ENCODE peak calls at places on chromosomes 16 and 17, in seven cellular contexts. One of them, this sample, is unnamed.

GRCh38 chr16:59192551-59193199 is 458.6 kb upstream of the GOT2 start:
- DNase-seq in cardiac muscle cell: peak; percentile 58
- DNase-seq in GM23338: peak; percentile 91
- DNase-seq in GM12892: no peak
- DNase-seq in hepatocyte: peak; percentile 53
- DNase-seq in pulmonary artery endothelial cell: no peak
- DNase-seq in NCI-H1105: no peak
- DNase-seq in this sample: peak; percentile 45

GRCh38 chr17:44909681-44910144 is 5.6 kb downstream of the GFAP start:
- DNase-seq in cardiac muscle cell: no peak
- DNase-seq in GM23338: no peak
- DNase-seq in GM12892: no peak
- DNase-seq in hepatocyte: peak; percentile 24
- DNase-seq in pulmonary artery endothelial cell: no peak
- DNase-seq in NCI-H1105: no peak
- DNase-seq in this sample: no peak

GRCh38 chr16:30535777-30536190 is 1.1 kb upstream of the ZNF747 start:
- DNase-seq in cardiac muscle cell: peak; percentile 75
- DNase-seq in GM23338: peak; percentile 87
- DNase-seq in GM12892: peak; percentile 77
- DNase-seq in hepatocyte: peak; percentile 87
- DNase-seq in pulmonary artery endothelial cell: peak; percentile 33
- DNase-seq in NCI-H1105: peak; percentile 29
- DNase-seq in this sample: peak; percentile 93

GRCh38 chr17:48013876-48014602 is 23.6 kb downstream of the COPZ2 start:
- DNase-seq in cardiac muscle cell: no peak
- DNase-seq in GM23338: no peak
- DNase-seq in GM12892: no peak
- DNase-seq in hepatocyte: no peak
- DNase-seq in pulmonary artery endothelial cell: no peak
- DNase-seq in NCI-H1105: no peak
- DNase-seq in this sample: no peak

GRCh38 chr17:39652635-39653315 is 12.4 kb upstream of the TCAP start:
- DNase-seq in cardiac muscle cell: peak; percentile 66
- DNase-seq in GM23338: peak; percentile 59
- DNase-seq in GM12892: no peak
- DNase-seq in hepatocyte: peak; percentile 38
- DNase-seq in pulmonary artery endothelial cell: no peak
- DNase-seq in NCI-H1105: no peak
- DNase-seq in this sample: no peak

GRCh38 chr16:27235055-27235937 is 32.0 kb downstream of the KDM8 start:
- DNase-seq in cardiac muscle cell: peak; percentile 64
- DNase-seq in GM23338: peak; percentile 73
- DNase-seq in GM12892: no peak
- DNase-seq in hepatocyte: peak; percentile 81
- DNase-seq in pulmonary artery endothelial cell: peak; percentile 91
- DNase-seq in NCI-H1105: peak; percentile 73
- DNase-seq in this sample: peak; percentile 80

GRCh38 chr16:68275611-68276191 is 11.4 kb downstream of the SLC7A6 start:
- DNase-seq in cardiac muscle cell: no peak
- DNase-seq in GM23338: no peak
- DNase-seq in GM12892: peak; percentile 51
- DNase-seq in hepatocyte: no peak
- DNase-seq in pulmonary artery endothelial cell: no peak
- DNase-seq in NCI-H1105: peak; percentile 48
- DNase-seq in this sample: peak; percentile 45

GRCh38 chr16:16025214-16025968 is 76.0 kb downstream of the ABCC1 start:
- DNase-seq in cardiac muscle cell: no peak
- DNase-seq in GM23338: no peak
- DNase-seq in GM12892: peak; percentile 47
- DNase-seq in hepatocyte: no peak
- DNase-seq in pulmonary artery endothelial cell: peak; percentile 74
- DNase-seq in NCI-H1105: no peak
- DNase-seq in this sample: no peak

GRCh38 chr17:17736205-17737183 is 55.2 kb downstream of the RAI1 start:
- DNase-seq in cardiac muscle cell: no peak
- DNase-seq in GM23338: no peak
- DNase-seq in GM12892: no peak
- DNase-seq in hepatocyte: no peak
- DNase-seq in pulmonary artery endothelial cell: no peak
- DNase-seq in NCI-H1105: no peak
- DNase-seq in this sample: no peak

GRCh38 chr17:18143044-18143936 is 34.7 kb downstream of the MYO15A start:
- DNase-seq in cardiac muscle cell: peak; percentile 41
- DNase-seq in GM23338: peak; percentile 90
- DNase-seq in GM12892: no peak
- DNase-seq in hepatocyte: no peak
- DNase-seq in pulmonary artery endothelial cell: no peak
- DNase-seq in NCI-H1105: no peak
- DNase-seq in this sample: peak; percentile 56

GRCh38 chr17:30332057-30332542 is 1.8 kb downstream of the TMIGD1 start:
- DNase-seq in cardiac muscle cell: no peak
- DNase-seq in GM23338: no peak
- DNase-seq in GM12892: no peak
- DNase-seq in hepatocyte: peak; percentile 56
- DNase-seq in pulmonary artery endothelial cell: no peak
- DNase-seq in NCI-H1105: no peak
- DNase-seq in this sample: no peak

GRCh38 chr16:56041556-56042140 is 149.6 kb upstream of the GNAO1 start:
- DNase-seq in cardiac muscle cell: peak; percentile 73
- DNase-seq in GM23338: peak; percentile 86
- DNase-seq in GM12892: no peak
- DNase-seq in hepatocyte: peak; percentile 72
- DNase-seq in pulmonary artery endothelial cell: no peak
- DNase-seq in NCI-H1105: peak; percentile 31
- DNase-seq in this sample: peak; percentile 81

GRCh38 chr17:54085934-54086333 is 263.2 kb downstream of the KIF2B start:
- DNase-seq in cardiac muscle cell: peak; percentile 9
- DNase-seq in GM23338: peak; percentile 55
- DNase-seq in GM12892: no peak
- DNase-seq in hepatocyte: peak; percentile 71
- DNase-seq in pulmonary artery endothelial cell: no peak
- DNase-seq in NCI-H1105: no peak
- DNase-seq in this sample: peak; percentile 89

GRCh38 chr17:40846515-40847155 is 20.4 kb downstream of the KRT12 start:
- DNase-seq in cardiac muscle cell: no peak
- DNase-seq in GM23338: no peak
- DNase-seq in GM12892: no peak
- DNase-seq in hepatocyte: no peak
- DNase-seq in pulmonary artery endothelial cell: no peak
- DNase-seq in NCI-H1105: no peak
- DNase-seq in this sample: peak; percentile 8

GRCh38 chr17:38702166-38702899 is 2.7 kb upstream of the MLLT6 start:
- DNase-seq in cardiac muscle cell: peak; percentile 91
- DNase-seq in GM23338: peak; percentile 83
- DNase-seq in GM12892: peak; percentile 58
- DNase-seq in hepatocyte: peak; percentile 94
- DNase-seq in pulmonary artery endothelial cell: peak; percentile 36
- DNase-seq in NCI-H1105: peak; percentile 66
- DNase-seq in this sample: peak; percentile 95

GRCh38 chr16:30005341-30006094 is 5.3 kb downstream of the DOC2A start:
- DNase-seq in cardiac muscle cell: peak; percentile 52
- DNase-seq in GM23338: peak; percentile 79
- DNase-seq in GM12892: peak; percentile 81
- DNase-seq in hepatocyte: peak; percentile 61
- DNase-seq in pulmonary artery endothelial cell: no peak
- DNase-seq in NCI-H1105: no peak
- DNase-seq in this sample: peak; percentile 86

GRCh38 chr16:26905336-26905735 is 161.4 kb upstream of the C16orf82 start:
- DNase-seq in cardiac muscle cell: no peak
- DNase-seq in GM23338: no peak
- DNase-seq in GM12892: no peak
- DNase-seq in hepatocyte: no peak
- DNase-seq in pulmonary artery endothelial cell: no peak
- DNase-seq in NCI-H1105: no peak
- DNase-seq in this sample: no peak

GRCh38 chr16:27245276-27246231 is 23.0 kb downstream of the NSMCE1 start:
- DNase-seq in cardiac muscle cell: no peak
- DNase-seq in GM23338: no peak
- DNase-seq in GM12892: no peak
- DNase-seq in hepatocyte: no peak
- DNase-seq in pulmonary artery endothelial cell: no peak
- DNase-seq in NCI-H1105: no peak
- DNase-seq in this sample: no peak

GRCh38 chr17:49404371-49404770 is 10.3 kb downstream of the PHB1 start:
- DNase-seq in cardiac muscle cell: no peak
- DNase-seq in GM23338: no peak
- DNase-seq in GM12892: no peak
- DNase-seq in hepatocyte: no peak
- DNase-seq in pulmonary artery endothelial cell: no peak
- DNase-seq in NCI-H1105: no peak
- DNase-seq in this sample: no peak

GRCh38 chr16:30535106-30535776 is 583 bp upstream of the ZNF747 start:
- DNase-seq in cardiac muscle cell: no peak
- DNase-seq in GM23338: peak; percentile 76
- DNase-seq in GM12892: no peak
- DNase-seq in hepatocyte: no peak
- DNase-seq in pulmonary artery endothelial cell: no peak
- DNase-seq in NCI-H1105: no peak
- DNase-seq in this sample: peak; percentile 82

GRCh38 chr16:10992797-10993196 is 48.4 kb downstream of the CLEC16A start:
- DNase-seq in cardiac muscle cell: no peak
- DNase-seq in GM23338: peak; percentile 21
- DNase-seq in GM12892: no peak
- DNase-seq in hepatocyte: no peak
- DNase-seq in pulmonary artery endothelial cell: no peak
- DNase-seq in NCI-H1105: no peak
- DNase-seq in this sample: peak; percentile 5

GRCh38 chr16:85321856-85322271 is 209.6 kb upstream of the CIBAR2 start:
- DNase-seq in cardiac muscle cell: no peak
- DNase-seq in GM23338: no peak
- DNase-seq in GM12892: no peak
- DNase-seq in hepatocyte: no peak
- DNase-seq in pulmonary artery endothelial cell: no peak
- DNase-seq in NCI-H1105: no peak
- DNase-seq in this sample: peak; percentile 23

GRCh38 chr16:12242516-12242915 is 266.0 kb downstream of the SNX29 start:
- DNase-seq in cardiac muscle cell: no peak
- DNase-seq in GM23338: no peak
- DNase-seq in GM12892: no peak
- DNase-seq in hepatocyte: no peak
- DNase-seq in pulmonary artery endothelial cell: no peak
- DNase-seq in NCI-H1105: no peak
- DNase-seq in this sample: no peak

GRCh38 chr16:27313422-27314160 is at the start of gene IL4R:
- DNase-seq in cardiac muscle cell: peak; percentile 76
- DNase-seq in GM23338: peak; percentile 68
- DNase-seq in GM12892: peak; percentile 58
- DNase-seq in hepatocyte: peak; percentile 88
- DNase-seq in pulmonary artery endothelial cell: peak; percentile 33
- DNase-seq in NCI-H1105: no peak
- DNase-seq in this sample: peak; percentile 65

GRCh38 chr17:67477687-67478086 is 100.6 kb downstream of the PITPNC1 start:
- DNase-seq in cardiac muscle cell: no peak
- DNase-seq in GM23338: no peak
- DNase-seq in GM12892: no peak
- DNase-seq in hepatocyte: no peak
- DNase-seq in pulmonary artery endothelial cell: no peak
- DNase-seq in NCI-H1105: no peak
- DNase-seq in this sample: peak; percentile 12

GRCh38 chr17:65678534-65678933 is 117.1 kb upstream of the AXIN2 start:
- DNase-seq in cardiac muscle cell: peak; percentile 7
- DNase-seq in GM23338: no peak
- DNase-seq in GM12892: no peak
- DNase-seq in hepatocyte: no peak
- DNase-seq in pulmonary artery endothelial cell: no peak
- DNase-seq in NCI-H1105: no peak
- DNase-seq in this sample: peak; percentile 61

GRCh38 chr17:47719411-47720152 is 13.5 kb upstream of the TBX21 start:
- DNase-seq in cardiac muscle cell: no peak
- DNase-seq in GM23338: no peak
- DNase-seq in GM12892: no peak
- DNase-seq in hepatocyte: no peak
- DNase-seq in pulmonary artery endothelial cell: no peak
- DNase-seq in NCI-H1105: no peak
- DNase-seq in this sample: peak; percentile 27

GRCh38 chr17:78127888-78128615 is 503 bp downstream of the TMC6 start:
- DNase-seq in cardiac muscle cell: peak; percentile 68
- DNase-seq in GM23338: peak; percentile 68
- DNase-seq in GM12892: no peak
- DNase-seq in hepatocyte: peak; percentile 72
- DNase-seq in pulmonary artery endothelial cell: no peak
- DNase-seq in NCI-H1105: no peak
- DNase-seq in this sample: peak; percentile 68

GRCh38 chr16:8880839-8881510 is 1.2 kb upstream of the LITAFD start:
- DNase-seq in cardiac muscle cell: no peak
- DNase-seq in GM23338: no peak
- DNase-seq in GM12892: no peak
- DNase-seq in hepatocyte: no peak
- DNase-seq in pulmonary artery endothelial cell: no peak
- DNase-seq in NCI-H1105: no peak
- DNase-seq in this sample: no peak

GRCh38 chr16:450385-450784 is 24.9 kb downstream of the RAB11FIP3 start:
- DNase-seq in cardiac muscle cell: no peak
- DNase-seq in GM23338: no peak
- DNase-seq in GM12892: peak; percentile 52
- DNase-seq in hepatocyte: no peak
- DNase-seq in pulmonary artery endothelial cell: no peak
- DNase-seq in NCI-H1105: no peak
- DNase-seq in this sample: no peak

GRCh38 chr17:29618272-29619065 is 4.2 kb downstream of the CORO6 start:
- DNase-seq in cardiac muscle cell: no peak
- DNase-seq in GM23338: peak; percentile 72
- DNase-seq in GM12892: no peak
- DNase-seq in hepatocyte: no peak
- DNase-seq in pulmonary artery endothelial cell: no peak
- DNase-seq in NCI-H1105: no peak
- DNase-seq in this sample: no peak

GRCh38 chr17:40443196-40443987 is at the start of gene IGFBP4:
- DNase-seq in cardiac muscle cell: peak; percentile 88
- DNase-seq in GM23338: peak; percentile 91
- DNase-seq in GM12892: peak; percentile 66
- DNase-seq in hepatocyte: peak; percentile 90
- DNase-seq in pulmonary artery endothelial cell: peak; percentile 44
- DNase-seq in NCI-H1105: peak; percentile 42
- DNase-seq in this sample: peak; percentile 78

GRCh38 chr17:18015603-18016002 is 23.4 kb downstream of the ATPAF2 start:
- DNase-seq in cardiac muscle cell: no peak
- DNase-seq in GM23338: no peak
- DNase-seq in GM12892: no peak
- DNase-seq in hepatocyte: no peak
- DNase-seq in pulmonary artery endothelial cell: no peak
- DNase-seq in NCI-H1105: no peak
- DNase-seq in this sample: no peak

GRCh38 chr17:62754696-62755095 is 53.4 kb downstream of the MARCHF10 start:
- DNase-seq in cardiac muscle cell: no peak
- DNase-seq in GM23338: no peak
- DNase-seq in GM12892: no peak
- DNase-seq in hepatocyte: no peak
- DNase-seq in pulmonary artery endothelial cell: no peak
- DNase-seq in NCI-H1105: no peak
- DNase-seq in this sample: no peak

GRCh38 chr16:12186774-12187335 is 210.3 kb downstream of the SNX29 start:
- DNase-seq in cardiac muscle cell: no peak
- DNase-seq in GM23338: no peak
- DNase-seq in GM12892: no peak
- DNase-seq in hepatocyte: no peak
- DNase-seq in pulmonary artery endothelial cell: peak; percentile 11
- DNase-seq in NCI-H1105: no peak
- DNase-seq in this sample: peak; percentile 92

This sample was measured in DMS53.